ENCODE peak calls at places on chromosome 22, in seven cellular contexts. S, V, R, B, X, D and G are unnamed samples.

GRCh38 chr22:23098718-23099524 is 28.6 kb downstream of the GNAZ start:
- DNase-seq in S (no peak), V (no peak), R (no peak), B (no peak), X (no peak), D (no peak), G (no peak)

GRCh38 chr22:48327721-48328120 is 1500.0 kb downstream of the BRD1 start:
- DNase-seq in S (no peak), V (no peak), R (no peak), B (no peak), X (no peak), D (no peak), G (no peak)

GRCh38 chr22:48905206-48905975 is 922.3 kb downstream of the BRD1 start:
- DNase-seq in S (no peak), V (no peak), R (no peak), B (no peak), X (no peak), D (no peak), G (no peak)

GRCh38 chr22:46770151-46770641 is 7.7 kb downstream of the TBC1D22A start:
- DNase-seq in S (no peak), V (no peak), R (no peak), B (no peak), X (no peak), D (no peak), G (no peak)

GRCh38 chr22:20760084-20760483 is 13.8 kb upstream of the SERPIND1 start:
- DNase-seq in S (no peak), V (no peak), R (no peak), B (no peak), X (no peak), D (no peak), G (no peak)

GRCh38 chr22:28410050-28410816 is 269.4 kb downstream of the TTC28 start:
- DNase-seq in S (no peak), V (no peak), R (no peak), B (peak; percentile 51), X (no peak), D (peak; percentile 80), G (no peak)

GRCh38 chr22:38176170-38176741 is 5.4 kb downstream of the PLA2G6 start:
- DNase-seq in S (peak; percentile 91), V (no peak), R (no peak), B (no peak), X (no peak), D (peak; percentile 86), G (no peak)

GRCh38 chr22:41256254-41256897 is 15.6 kb upstream of the CHADL start:
- DNase-seq in S (no peak), V (no peak), R (no peak), B (peak; percentile 8), X (no peak), D (peak; percentile 75), G (no peak)

GRCh38 chr22:36641902-36642640 is 61.5 kb downstream of the CACNG2 start:
- DNase-seq in S (peak; percentile 56), V (no peak), R (no peak), B (peak; percentile 65), X (no peak), D (peak; percentile 55), G (no peak)

GRCh38 chr22:27706489-27706888 is 95.1 kb downstream of the MN1 start:
- DNase-seq in S (no peak), V (no peak), R (no peak), B (no peak), X (no peak), D (no peak), G (no peak)

GRCh38 chr22:46106279-46107022 is 43.9 kb upstream of the PPARA start:
- DNase-seq in S (no peak), V (no peak), R (no peak), B (no peak), X (no peak), D (no peak), G (no peak)